ENCODE peak calls at places on chromosome 21, in nine cellular contexts. T is tibial artery, D is kidney epithelial cell, G is fibroblast of mammary gland, J is astrocyte of the spinal cord, E is AG09309, P is pancreas, R is breast epithelium, Y is cardiac muscle cell. F is an unnamed sample.

GRCh38 chr21:26962516-26963305 is 4.2 kb downstream of the ADAMTS5 start:
- DNase-seq in Y (no peak), D (no peak), P (no peak), J (no peak), T (no peak), G (peak), R (no peak), E (no peak), F (no peak)

GRCh38 chr21:29340228-29340627 is 41.5 kb downstream of the BACH1 start:
- DNase-seq in E (no peak), T (no peak), G (peak), J (peak), R (no peak), Y (no peak), D (no peak), P (no peak), F (no peak)

GRCh38 chr21:44255519-44255981 is 6.1 kb downstream of the DNMT3L start:
- DNase-seq in R (no peak), T (peak), G (no peak), Y (no peak), P (no peak), J (no peak), D (no peak), E (no peak), F (no peak)

GRCh38 chr21:15343066-15343465 is 278.3 kb upstream of the NRIP1 start:
- DNase-seq in T (no peak), G (peak), Y (no peak), R (no peak), J (no peak), E (no peak), D (no peak), P (no peak), F (no peak)

GRCh38 chr21:45622416-45623097 is 21.0 kb upstream of the PCBP3 start:
- DNase-seq in J (no peak), Y (no peak), P (no peak), T (peak), R (peak), E (no peak), D (no peak), G (no peak), F (peak)

GRCh38 chr21:9739240-9739639 is 782.1 kb upstream of the TPTE start:
- DNase-seq in E (no peak), T (no peak), Y (no peak), G (no peak), D (no peak), P (no peak), R (no peak), J (no peak), F (no peak)

GRCh38 chr21:17462276-17462981 is 50.4 kb upstream of the CXADR start:
- DNase-seq in Y (no peak), E (no peak), G (peak), J (peak), R (no peak), P (peak), T (no peak), D (no peak), F (no peak)

GRCh38 chr21:28298251-28298672 is 694.4 kb downstream of the LTN1 start:
- DNase-seq in D (no peak), J (peak), E (no peak), G (peak), Y (no peak), T (no peak), R (no peak), P (no peak), F (no peak)

GRCh38 chr21:28537371-28538079 is 455.2 kb downstream of the LTN1 start:
- DNase-seq in E (peak), D (no peak), P (no peak), G (peak), Y (no peak), T (no peak), J (peak), R (no peak), F (no peak)

GRCh38 chr21:45954271-45954670 is 27.3 kb upstream of the COL6A1 start:
- DNase-seq in T (no peak), D (no peak), R (no peak), E (peak), P (no peak), Y (peak), J (no peak), G (peak), F (no peak)

GRCh38 chr21:32499249-32500055 is 85.9 kb downstream of the TCP10L start:
- DNase-seq in J (peak), R (no peak), T (no peak), Y (peak), P (no peak), E (no peak), G (peak), D (no peak), F (no peak)

GRCh38 chr21:21714396-21714795 is 716.2 kb downstream of the NCAM2 start:
- DNase-seq in D (peak), J (peak), E (no peak), R (no peak), T (no peak), Y (no peak), G (peak), P (no peak), F (no peak)

DNA sequence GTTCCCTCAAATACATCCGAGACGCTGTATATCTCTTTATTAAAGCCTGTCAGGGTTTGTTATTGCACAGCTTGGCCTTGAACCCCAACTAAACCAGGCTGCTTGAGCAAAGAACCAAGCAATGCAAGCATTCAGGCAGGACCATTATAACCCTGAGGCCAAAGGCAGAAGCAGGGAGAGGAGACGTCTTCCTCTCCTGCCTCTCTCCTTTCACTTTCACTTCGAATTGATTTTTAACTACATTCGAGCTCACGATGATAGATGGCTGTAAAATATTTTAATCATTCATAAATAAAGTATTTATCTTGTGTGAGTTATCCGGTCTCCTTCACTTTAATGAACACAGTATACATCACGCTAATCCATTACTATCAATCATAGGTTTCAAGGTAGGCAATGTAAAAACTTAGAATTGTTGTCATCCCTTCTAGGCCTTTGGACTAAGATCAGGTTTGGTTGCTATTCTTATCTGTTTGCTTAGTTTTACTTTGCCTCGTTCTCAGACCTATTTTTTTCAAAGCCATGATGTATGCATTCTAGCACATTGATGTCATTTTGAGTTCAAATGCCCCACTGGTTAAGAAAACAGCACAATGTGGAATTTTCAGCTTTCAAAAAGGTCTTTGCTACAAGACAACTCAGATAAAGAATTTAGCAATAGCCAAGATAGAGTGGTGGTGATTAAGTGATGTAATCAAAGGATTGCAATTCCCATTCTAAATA is 480.2 kb upstream of the RUNX1 start:
- DNase-seq in T (no peak), D (no peak), R (no peak), G (no peak), P (no peak), J (peak), E (no peak), Y (no peak), F (peak)
- H3K4me3 ChIP-seq in T (peak), D (peak), R (peak), G (no peak), P (peak), J (no peak), E (no peak), Y (no peak), F (peak)

GRCh38 chr21:42191978-42192595 is 26.9 kb upstream of the ABCG1 start:
- DNase-seq in R (no peak), E (no peak), J (no peak), D (no peak), G (no peak), Y (no peak), P (no peak), T (no peak), F (no peak)

GRCh38 chr21:42194863-42195262 is 24.1 kb upstream of the ABCG1 start:
- DNase-seq in R (no peak), T (no peak), Y (no peak), J (no peak), E (no peak), D (no peak), P (no peak), G (no peak), F (no peak)

GRCh38 chr21:42191064-42191463 is 27.9 kb upstream of the ABCG1 start:
- DNase-seq in G (no peak), D (no peak), Y (no peak), J (no peak), P (no peak), R (no peak), T (no peak), E (no peak), F (no peak)

GRCh38 chr21:42193721-42194120 is 25.2 kb upstream of the ABCG1 start:
- DNase-seq in Y (no peak), E (no peak), J (no peak), P (no peak), G (no peak), T (no peak), D (no peak), R (no peak), F (no peak)

GRCh38 chr21:42193131-42193671 is 25.7 kb upstream of the ABCG1 start:
- DNase-seq in R (no peak), Y (no peak), D (no peak), E (no peak), T (no peak), G (no peak), J (peak), P (no peak), F (peak)
- TF ChIP-seq CTCF in R (no peak), Y (no peak), D (no peak), E (no peak), T (no peak), G (no peak), J (no peak), P (no peak), F (no peak)

GRCh38 chr21:25834376-25834775 is 99.6 kb downstream of the GABPA start:
- DNase-seq in P (no peak), T (no peak), J (no peak), G (no peak), R (no peak), Y (no peak), E (no peak), D (no peak), F (no peak)

GRCh38 chr21:25838809-25839208 is 104.0 kb downstream of the GABPA start:
- DNase-seq in J (peak), E (no peak), R (no peak), D (no peak), P (no peak), G (no peak), T (no peak), Y (no peak), F (no peak)

GRCh38 chr21:25837545-25838263 is 102.9 kb downstream of the GABPA start:
- DNase-seq in D (no peak), E (no peak), G (peak), T (no peak), P (no peak), J (peak), Y (no peak), R (no peak), F (no peak)

GRCh38 chr21:25836396-25836795 is 101.6 kb downstream of the GABPA start:
- DNase-seq in P (no peak), D (no peak), J (no peak), Y (no peak), G (peak), T (no peak), E (no peak), R (no peak), F (no peak)

GRCh38 chr21:25835397-25835796 is 100.6 kb downstream of the GABPA start:
- DNase-seq in P (no peak), J (no peak), D (no peak), T (no peak), Y (no peak), E (no peak), R (no peak), G (no peak), F (no peak)
- H3K4me3 ChIP-seq in P (no peak), J (no peak), D (no peak), T (no peak), Y (no peak), E (no peak), R (no peak), G (no peak), F (no peak)

DNA sequence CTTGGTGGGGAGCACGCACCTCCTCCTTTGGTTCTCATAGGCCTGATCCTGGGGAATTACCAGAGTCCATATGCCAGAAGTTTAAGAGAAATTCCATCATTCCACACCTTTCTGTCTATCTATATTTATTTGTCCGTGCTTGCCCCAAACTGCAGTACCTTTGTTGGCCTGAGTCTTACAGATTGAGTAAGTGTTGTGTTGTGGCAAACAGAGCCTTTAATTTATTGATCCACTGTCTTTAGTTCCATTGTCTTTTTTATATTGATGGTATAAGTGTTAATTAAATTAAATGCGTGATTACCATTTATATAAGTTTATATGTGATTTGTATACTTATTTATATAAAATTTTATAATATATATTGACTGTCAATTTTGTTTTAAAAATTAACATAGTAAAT is 4.9 kb downstream of the SH3BGR start:
- DNase-seq in J (no peak), D (no peak), E (no peak), Y (no peak), P (no peak), R (no peak), G (no peak), T (no peak), F (no peak)
- TF ChIP-seq CTCF in J (no peak), D (peak), E (peak), Y (no peak), P (no peak), R (peak), G (peak), T (peak), F (no peak)